ENCODE peak calls at places on chromosomes 6 and 20, in nine cellular contexts. One of them, this sample, is unnamed.

GRCh38 chr6:33320315-33321181 is 3.0 kb upstream of the ZBTB22 start:
- DNase-seq in RWPE1: peak; percentile 60
- DNase-seq in right cardiac atrium: peak; percentile 91
- DNase-seq in NCI-H1092 treated with DMSO at 0.1 percent for 48 hours: no peak
- DNase-seq in SK-N-DZ: no peak
- DNase-seq in AG20443: peak; percentile 78
- DNase-seq in ELR: peak; percentile 97
- DNase-seq in mucosa of gallbladder: no peak
- DNase-seq in NCI-H510A: peak; percentile 44
- DNase-seq in this sample: no peak

GRCh38 chr6:161242779-161243693 is 30.8 kb downstream of the AGPAT4 start:
- DNase-seq in right cardiac atrium: no peak
- DNase-seq in AG20443: peak; percentile 91
- DNase-seq in SK-N-DZ: no peak
- DNase-seq in ELR: no peak
- DNase-seq in mucosa of gallbladder: no peak
- DNase-seq in NCI-H510A: no peak
- DNase-seq in NCI-H1092 treated with DMSO at 0.1 percent for 48 hours: no peak
- DNase-seq in RWPE1: no peak
- DNase-seq in this sample: no peak

GRCh38 chr20:46558511-46558959 is 8.1 kb upstream of the OCSTAMP start:
- DNase-seq in mucosa of gallbladder: no peak
- DNase-seq in NCI-H510A: peak; percentile 69
- DNase-seq in right cardiac atrium: no peak
- DNase-seq in ELR: peak; percentile 97
- DNase-seq in RWPE1: peak; percentile 84
- DNase-seq in SK-N-DZ: no peak
- DNase-seq in NCI-H1092 treated with DMSO at 0.1 percent for 48 hours: no peak
- DNase-seq in AG20443: peak; percentile 75
- DNase-seq in this sample: peak; percentile 2

GRCh38 chr6:10099086-10099499 is 315.8 kb downstream of the TFAP2A start:
- DNase-seq in SK-N-DZ: peak; percentile 37
- DNase-seq in RWPE1: no peak
- DNase-seq in mucosa of gallbladder: no peak
- DNase-seq in NCI-H510A: no peak
- DNase-seq in NCI-H1092 treated with DMSO at 0.1 percent for 48 hours: no peak
- DNase-seq in right cardiac atrium: peak; percentile 53
- DNase-seq in AG20443: peak; percentile 18
- DNase-seq in ELR: no peak
- DNase-seq in this sample: no peak

GRCh38 chr6:2877960-2878359 is 25.1 kb downstream of the SERPINB9 start:
- DNase-seq in NCI-H1092 treated with DMSO at 0.1 percent for 48 hours: no peak
- DNase-seq in SK-N-DZ: no peak
- DNase-seq in NCI-H510A: no peak
- DNase-seq in mucosa of gallbladder: no peak
- DNase-seq in AG20443: no peak
- DNase-seq in ELR: no peak
- DNase-seq in RWPE1: no peak
- DNase-seq in right cardiac atrium: no peak
- DNase-seq in this sample: no peak

GRCh38 chr20:5996765-5997164 is 46.3 kb downstream of the MCM8 start:
- DNase-seq in AG20443: no peak
- DNase-seq in NCI-H1092 treated with DMSO at 0.1 percent for 48 hours: no peak
- DNase-seq in RWPE1: no peak
- DNase-seq in ELR: no peak
- DNase-seq in SK-N-DZ: no peak
- DNase-seq in right cardiac atrium: no peak
- DNase-seq in NCI-H510A: no peak
- DNase-seq in mucosa of gallbladder: no peak
- DNase-seq in this sample: no peak

GRCh38 chr6:168756009-168756634 is 315.1 kb downstream of the SMOC2 start:
- DNase-seq in NCI-H1092 treated with DMSO at 0.1 percent for 48 hours: no peak
- DNase-seq in mucosa of gallbladder: no peak
- DNase-seq in right cardiac atrium: no peak
- DNase-seq in NCI-H510A: no peak
- DNase-seq in ELR: no peak
- DNase-seq in RWPE1: no peak
- DNase-seq in SK-N-DZ: no peak
- DNase-seq in AG20443: no peak
- DNase-seq in this sample: no peak

GRCh38 chr20:33576432-33576883 is 85.7 kb upstream of the C20orf144 start:
- DNase-seq in NCI-H1092 treated with DMSO at 0.1 percent for 48 hours: peak; percentile 77
- DNase-seq in RWPE1: no peak
- DNase-seq in NCI-H510A: no peak
- DNase-seq in ELR: no peak
- DNase-seq in right cardiac atrium: peak; percentile 72
- DNase-seq in AG20443: peak; percentile 12
- DNase-seq in mucosa of gallbladder: no peak
- DNase-seq in SK-N-DZ: no peak
- DNase-seq in this sample: no peak

GRCh38 chr20:4602297-4602631 is 119.4 kb upstream of the PRND start:
- DNase-seq in NCI-H1092 treated with DMSO at 0.1 percent for 48 hours: no peak
- DNase-seq in RWPE1: no peak
- DNase-seq in ELR: peak; percentile 52
- DNase-seq in SK-N-DZ: no peak
- DNase-seq in right cardiac atrium: no peak
- DNase-seq in NCI-H510A: no peak
- DNase-seq in AG20443: peak; percentile 30
- DNase-seq in mucosa of gallbladder: no peak
- DNase-seq in this sample: no peak

GRCh38 chr20:14643146-14643545 is 305.7 kb upstream of the FLRT3 start:
- DNase-seq in right cardiac atrium: no peak
- DNase-seq in AG20443: no peak
- DNase-seq in NCI-H1092 treated with DMSO at 0.1 percent for 48 hours: no peak
- DNase-seq in NCI-H510A: no peak
- DNase-seq in SK-N-DZ: no peak
- DNase-seq in RWPE1: no peak
- DNase-seq in ELR: no peak
- DNase-seq in mucosa of gallbladder: no peak
- DNase-seq in this sample: no peak

GRCh38 chr6:109055771-109056235 is 38.8 kb downstream of the SESN1 start:
- DNase-seq in right cardiac atrium: no peak
- DNase-seq in NCI-H1092 treated with DMSO at 0.1 percent for 48 hours: no peak
- DNase-seq in mucosa of gallbladder: no peak
- DNase-seq in NCI-H510A: no peak
- DNase-seq in SK-N-DZ: no peak
- DNase-seq in RWPE1: no peak
- DNase-seq in AG20443: peak; percentile 27
- DNase-seq in ELR: no peak
- DNase-seq in this sample: no peak

GRCh38 chr20:41047975-41048305 is 19.3 kb downstream of the TOP1 start:
- DNase-seq in AG20443: peak; percentile 49
- DNase-seq in RWPE1: peak; percentile 80
- DNase-seq in NCI-H1092 treated with DMSO at 0.1 percent for 48 hours: no peak
- DNase-seq in NCI-H510A: no peak
- DNase-seq in SK-N-DZ: no peak
- DNase-seq in right cardiac atrium: no peak
- DNase-seq in ELR: peak; percentile 64
- DNase-seq in mucosa of gallbladder: no peak
- DNase-seq in this sample: no peak